ENCODE peak calls at places on chromosomes 6 and 20, in nine cellular contexts. H is choroid plexus epithelial cell, Q is left ventricle myocardium inferior, J is fibroblast of pulmonary artery, A is adrenal gland, G is heart right ventricle, R is cardiac muscle cell, Z is vagina, T is prostate gland. B is an unnamed sample.

GRCh38 chr20:5531318-5532081 is 214.7 kb upstream of the PROKR2 start:
- DNase-seq in H (peak), Q (no peak), J (peak), A (no peak), G (no peak), R (peak), Z (no peak), T (no peak), B (no peak)

GRCh38 chr6:151534576-151534975 is 40.8 kb downstream of the CCDC170 start:
- DNase-seq in H (no peak), Q (no peak), J (peak), A (no peak), G (no peak), R (no peak), Z (no peak), T (no peak), B (no peak)

GRCh38 chr6:47634210-47635047 is 64.0 kb upstream of the ADGRF4 start:
- DNase-seq in H (no peak), Q (no peak), J (no peak), A (no peak), G (no peak), R (no peak), Z (no peak), T (no peak), B (no peak)

GRCh38 chr6:37546141-37546871 is 46.6 kb upstream of the CCDC167 start:
- DNase-seq in H (no peak), Q (no peak), J (no peak), A (no peak), G (no peak), R (no peak), Z (no peak), T (no peak), B (no peak)

GRCh38 chr6:51350308-51350904 is 531.7 kb downstream of the TFAP2B start:
- DNase-seq in H (peak), Q (no peak), J (no peak), A (no peak), G (no peak), R (no peak), Z (no peak), T (no peak), B (no peak)

GRCh38 chr6:157438611-157439109 is 57.7 kb downstream of the ZDHHC14 start:
- DNase-seq in H (peak), Q (no peak), J (peak), A (no peak), G (no peak), R (peak), Z (no peak), T (no peak), B (no peak)

GRCh38 chr6:63640062-63640461 is 4.5 kb downstream of the PHF3 start:
- DNase-seq in H (peak), Q (no peak), J (peak), A (no peak), G (no peak), R (peak), Z (no peak), T (no peak), B (no peak)

GRCh38 chr6:37695857-37696219 is 1.8 kb downstream of the MDGA1 start:
- DNase-seq in H (no peak), Q (no peak), J (no peak), A (no peak), G (no peak), R (peak), Z (no peak), T (no peak), B (no peak)

GRCh38 chr6:134316733-134317431 is 1.0 kb downstream of the SGK1 start:
- DNase-seq in H (no peak), Q (no peak), J (no peak), A (no peak), G (no peak), R (peak), Z (no peak), T (no peak), B (no peak)

GRCh38 chr6:28542440-28543293 is 17.0 kb downstream of the GPX5 start:
- DNase-seq in H (peak), Q (no peak), J (peak), A (peak), G (no peak), R (peak), Z (no peak), T (peak), B (no peak)

GRCh38 chr6:28541996-28542395 is 16.3 kb downstream of the GPX5 start:
- DNase-seq in H (no peak), Q (no peak), J (no peak), A (no peak), G (no peak), R (no peak), Z (no peak), T (no peak), B (no peak)

GRCh38 chr6:28534880-28535279 is 9.2 kb downstream of the GPX5 start:
- DNase-seq in H (no peak), Q (no peak), J (no peak), A (no peak), G (no peak), R (no peak), Z (no peak), T (no peak), B (no peak)

GRCh38 chr6:28537065-28537464 is 11.4 kb downstream of the GPX5 start:
- DNase-seq in H (peak), Q (no peak), J (peak), A (no peak), G (no peak), R (peak), Z (no peak), T (no peak), B (no peak)

DNA sequence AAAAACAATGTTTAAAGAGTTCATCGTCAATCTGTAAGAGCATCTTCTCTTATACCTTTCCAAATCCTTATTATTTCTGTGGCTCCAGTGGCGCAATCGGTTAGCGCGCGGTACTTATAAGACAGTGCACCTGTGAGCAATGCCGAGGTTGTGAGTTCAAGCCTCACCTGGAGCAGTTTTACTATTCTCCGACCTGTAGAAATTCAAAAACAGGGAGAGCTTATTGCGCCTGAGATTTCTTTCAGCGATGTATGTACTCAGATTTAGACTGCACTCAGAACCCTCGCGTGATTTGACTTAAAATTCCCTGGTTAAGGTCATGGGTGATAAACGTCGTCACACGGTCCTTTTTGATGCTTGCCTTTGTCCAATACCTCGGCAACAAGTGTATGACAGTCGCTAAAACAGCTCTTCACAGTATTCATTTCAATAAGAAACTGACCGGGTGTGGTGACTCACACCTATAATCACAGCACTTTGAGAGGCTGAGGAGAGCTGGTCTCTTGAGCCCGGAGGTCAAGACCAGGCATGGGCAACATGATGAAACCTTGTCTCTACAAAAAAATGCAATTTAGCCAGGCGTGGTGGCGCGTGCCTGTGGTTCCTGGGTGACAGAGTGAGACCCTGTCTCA is 11.9 kb downstream of the GPX5 start:
- DNase-seq in H (peak), Q (no peak), J (no peak), A (no peak), G (no peak), R (no peak), Z (no peak), T (no peak), B (no peak)
- H3K4me3 ChIP-seq in H (no peak), Q (no peak), J (peak), A (no peak), G (no peak), R (peak), Z (no peak), T (no peak), B (peak)

GRCh38 chr6:27275025-27275956 is 27.8 kb downstream of the PRSS16 start:
- DNase-seq in H (no peak), Q (no peak), J (no peak), A (no peak), G (no peak), R (no peak), Z (no peak), T (no peak), B (no peak)
- H3K4me3 ChIP-seq in H (no peak), Q (no peak), J (no peak), A (no peak), G (no peak), R (no peak), Z (no peak), T (no peak), B (no peak)

GRCh38 chr20:10919549-10920140 is 245.8 kb upstream of the JAG1 start:
- DNase-seq in H (peak), Q (peak), J (peak), A (peak), G (peak), R (peak), Z (no peak), T (no peak), B (no peak)
- H3K4me3 ChIP-seq in H (no peak), Q (no peak), J (no peak), A (no peak), G (no peak), R (no peak), Z (no peak), T (no peak), B (no peak)

DNA sequence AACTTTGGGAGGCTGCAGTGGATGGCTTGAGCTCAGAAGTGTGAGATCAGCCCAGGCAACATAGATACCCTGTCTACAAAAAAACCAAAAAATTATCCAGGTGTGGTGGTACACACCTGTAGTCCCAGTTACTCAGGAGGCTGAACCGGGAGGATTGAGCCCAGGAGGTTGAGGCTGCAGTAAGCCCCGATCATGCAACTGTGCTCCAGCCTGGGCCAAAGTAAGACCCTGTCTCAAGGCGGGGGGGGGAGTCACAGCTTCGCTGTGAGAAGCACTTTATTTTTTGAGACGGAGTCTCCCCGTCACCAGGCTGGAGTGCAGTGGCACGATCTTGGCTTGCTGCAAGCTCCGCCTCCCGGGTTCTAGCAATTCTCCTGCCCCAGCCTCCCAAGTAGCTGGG is 54.2 kb downstream of the EZR start:
- DNase-seq in H (no peak), Q (no peak), J (no peak), A (no peak), G (no peak), R (no peak), Z (no peak), T (no peak), B (no peak)
- H3K4me3 ChIP-seq in H (no peak), Q (no peak), J (no peak), A (no peak), G (no peak), R (no peak), Z (no peak), T (no peak), B (no peak)

B was measured in kidney epithelial cell.